ENCODE peak calls at places on chromosomes 13 and 19, in ten cellular contexts. One of them, this sample, is unnamed. For H3K4me1, the result is how much of the 10 kb centered on the place peaks cover.

GRCh38 chr19:56831279-56831678 is 9.2 kb downstream of the PEG3 start:
- DNase-seq in mesendoderm: no peak
- DNase-seq in prostate gland: no peak
- DNase-seq in CD4-positive, CD25-positive, alpha-beta regulatory T cell: no peak
- DNase-seq in tibial artery: no peak
- DNase-seq in CD8-positive, alpha-beta memory T cell: no peak
- DNase-seq in aorta: no peak
- DNase-seq in osteoblast: no peak
- DNase-seq in DND-41: no peak
- DNase-seq in CD8-positive, alpha-beta T cell: no peak
- DNase-seq in this sample: no peak

GRCh38 chr13:59865398-59865797 is 298.3 kb downstream of the DIAPH3 start:
- DNase-seq in mesendoderm: no peak
- DNase-seq in prostate gland: no peak
- DNase-seq in CD4-positive, CD25-positive, alpha-beta regulatory T cell: no peak
- DNase-seq in tibial artery: no peak
- DNase-seq in CD8-positive, alpha-beta memory T cell: no peak
- DNase-seq in aorta: no peak
- DNase-seq in osteoblast: no peak
- DNase-seq in DND-41: no peak
- DNase-seq in CD8-positive, alpha-beta T cell: no peak
- DNase-seq in this sample: peak

GRCh38 chr19:30407310-30407709 is 35.1 kb downstream of the ZNF536 start:
- DNase-seq in mesendoderm: no peak
- DNase-seq in prostate gland: no peak
- DNase-seq in CD4-positive, CD25-positive, alpha-beta regulatory T cell: no peak
- DNase-seq in tibial artery: no peak
- DNase-seq in CD8-positive, alpha-beta memory T cell: no peak
- DNase-seq in aorta: no peak
- DNase-seq in osteoblast: no peak
- DNase-seq in DND-41: no peak
- DNase-seq in CD8-positive, alpha-beta T cell: no peak
- DNase-seq in this sample: no peak

GRCh38 chr13:67971291-67971690 is 741.2 kb upstream of the PCDH9 start:
- DNase-seq in mesendoderm: no peak
- DNase-seq in prostate gland: no peak
- DNase-seq in CD4-positive, CD25-positive, alpha-beta regulatory T cell: no peak
- DNase-seq in tibial artery: no peak
- DNase-seq in CD8-positive, alpha-beta memory T cell: no peak
- DNase-seq in aorta: no peak
- DNase-seq in osteoblast: no peak
- DNase-seq in DND-41: no peak
- DNase-seq in CD8-positive, alpha-beta T cell: no peak
- DNase-seq in this sample: no peak

GRCh38 chr19:16199275-16199932 is 1.7 kb downstream of the AP1M1 start:
- DNase-seq in mesendoderm: no peak
- DNase-seq in prostate gland: no peak
- DNase-seq in CD4-positive, CD25-positive, alpha-beta regulatory T cell: no peak
- DNase-seq in tibial artery: no peak
- DNase-seq in CD8-positive, alpha-beta memory T cell: no peak
- DNase-seq in aorta: no peak
- DNase-seq in osteoblast: peak
- DNase-seq in DND-41: no peak
- DNase-seq in CD8-positive, alpha-beta T cell: no peak
- DNase-seq in this sample: no peak

GRCh38 chr19:7762719-7763293 is at the start of gene CLEC4M:
- DNase-seq in mesendoderm: no peak
- DNase-seq in prostate gland: no peak
- DNase-seq in CD4-positive, CD25-positive, alpha-beta regulatory T cell: no peak
- DNase-seq in tibial artery: no peak
- DNase-seq in CD8-positive, alpha-beta memory T cell: no peak
- DNase-seq in aorta: no peak
- DNase-seq in osteoblast: no peak
- DNase-seq in DND-41: no peak
- DNase-seq in CD8-positive, alpha-beta T cell: no peak
- DNase-seq in this sample: no peak

GRCh38 chr13:36259361-36260137 is 38.1 kb downstream of the CCDC169 start:
- DNase-seq in mesendoderm: no peak
- DNase-seq in prostate gland: no peak
- DNase-seq in CD4-positive, CD25-positive, alpha-beta regulatory T cell: no peak
- DNase-seq in tibial artery: no peak
- DNase-seq in CD8-positive, alpha-beta memory T cell: no peak
- DNase-seq in aorta: no peak
- DNase-seq in osteoblast: no peak
- DNase-seq in DND-41: no peak
- DNase-seq in CD8-positive, alpha-beta T cell: no peak
- DNase-seq in this sample: peak

GRCh38 chr19:19662866-19663291 is 597 bp downstream of the ATP13A1 start:
- DNase-seq in mesendoderm: peak
- DNase-seq in prostate gland: no peak
- DNase-seq in CD4-positive, CD25-positive, alpha-beta regulatory T cell: no peak
- DNase-seq in tibial artery: no peak
- DNase-seq in CD8-positive, alpha-beta memory T cell: no peak
- DNase-seq in aorta: no peak
- DNase-seq in osteoblast: peak
- DNase-seq in DND-41: no peak
- DNase-seq in CD8-positive, alpha-beta T cell: no peak
- DNase-seq in this sample: no peak

GRCh38 chr13:20567881-20568528 is 1.0 kb downstream of the IFT88 start:
- DNase-seq in mesendoderm: no peak
- DNase-seq in prostate gland: no peak
- DNase-seq in CD4-positive, CD25-positive, alpha-beta regulatory T cell: no peak
- DNase-seq in tibial artery: no peak
- DNase-seq in CD8-positive, alpha-beta memory T cell: no peak
- DNase-seq in aorta: no peak
- DNase-seq in osteoblast: no peak
- DNase-seq in DND-41: no peak
- DNase-seq in CD8-positive, alpha-beta T cell: no peak
- DNase-seq in this sample: no peak

GRCh38 chr13:48727252-48728011 is 73.7 kb downstream of the CYSLTR2 start:
- DNase-seq in mesendoderm: no peak
- DNase-seq in prostate gland: no peak
- DNase-seq in CD4-positive, CD25-positive, alpha-beta regulatory T cell: no peak
- DNase-seq in tibial artery: no peak
- DNase-seq in CD8-positive, alpha-beta memory T cell: no peak
- DNase-seq in aorta: no peak
- DNase-seq in osteoblast: no peak
- DNase-seq in DND-41: no peak
- DNase-seq in CD8-positive, alpha-beta T cell: no peak
- DNase-seq in this sample: peak

GRCh38 chr19:14848822-14849221 is at the start of gene OR7A10:
- DNase-seq in mesendoderm: no peak
- DNase-seq in prostate gland: no peak
- DNase-seq in CD4-positive, CD25-positive, alpha-beta regulatory T cell: no peak
- DNase-seq in tibial artery: no peak
- DNase-seq in CD8-positive, alpha-beta memory T cell: no peak
- DNase-seq in aorta: no peak
- DNase-seq in osteoblast: no peak
- DNase-seq in DND-41: no peak
- DNase-seq in CD8-positive, alpha-beta T cell: no peak
- DNase-seq in this sample: no peak

GRCh38 chr19:1992759-1993260 is 22.7 kb downstream of the BTBD2 start:
- DNase-seq in mesendoderm: peak
- DNase-seq in prostate gland: no peak
- DNase-seq in CD4-positive, CD25-positive, alpha-beta regulatory T cell: no peak
- DNase-seq in tibial artery: no peak
- DNase-seq in CD8-positive, alpha-beta memory T cell: no peak
- DNase-seq in aorta: no peak
- DNase-seq in osteoblast: no peak
- DNase-seq in DND-41: peak
- DNase-seq in CD8-positive, alpha-beta T cell: no peak
- DNase-seq in this sample: no peak

GRCh38 chr19:2461751-2462634 is 5.2 kb upstream of the LMNB2 start:
- DNase-seq in mesendoderm: peak
- DNase-seq in prostate gland: no peak
- DNase-seq in CD4-positive, CD25-positive, alpha-beta regulatory T cell: peak
- DNase-seq in tibial artery: peak
- DNase-seq in CD8-positive, alpha-beta memory T cell: peak
- DNase-seq in aorta: peak
- DNase-seq in osteoblast: peak
- DNase-seq in DND-41: no peak
- DNase-seq in CD8-positive, alpha-beta T cell: peak
- DNase-seq in this sample: peak

GRCh38 chr19:44757057-44757734 is 8.7 kb downstream of the BCL3 start:
- DNase-seq in mesendoderm: no peak
- DNase-seq in prostate gland: no peak
- DNase-seq in CD4-positive, CD25-positive, alpha-beta regulatory T cell: no peak
- DNase-seq in tibial artery: peak
- DNase-seq in CD8-positive, alpha-beta memory T cell: no peak
- DNase-seq in aorta: peak
- DNase-seq in osteoblast: peak
- DNase-seq in DND-41: no peak
- DNase-seq in CD8-positive, alpha-beta T cell: no peak
- DNase-seq in this sample: peak

GRCh38 chr13:77918391-77919261 is at the start of gene EDNRB:
- DNase-seq in mesendoderm: peak
- DNase-seq in prostate gland: peak
- DNase-seq in CD4-positive, CD25-positive, alpha-beta regulatory T cell: no peak
- DNase-seq in tibial artery: peak
- DNase-seq in CD8-positive, alpha-beta memory T cell: no peak
- DNase-seq in aorta: peak
- DNase-seq in osteoblast: peak
- DNase-seq in DND-41: no peak
- DNase-seq in CD8-positive, alpha-beta T cell: no peak
- DNase-seq in this sample: peak

DNA sequence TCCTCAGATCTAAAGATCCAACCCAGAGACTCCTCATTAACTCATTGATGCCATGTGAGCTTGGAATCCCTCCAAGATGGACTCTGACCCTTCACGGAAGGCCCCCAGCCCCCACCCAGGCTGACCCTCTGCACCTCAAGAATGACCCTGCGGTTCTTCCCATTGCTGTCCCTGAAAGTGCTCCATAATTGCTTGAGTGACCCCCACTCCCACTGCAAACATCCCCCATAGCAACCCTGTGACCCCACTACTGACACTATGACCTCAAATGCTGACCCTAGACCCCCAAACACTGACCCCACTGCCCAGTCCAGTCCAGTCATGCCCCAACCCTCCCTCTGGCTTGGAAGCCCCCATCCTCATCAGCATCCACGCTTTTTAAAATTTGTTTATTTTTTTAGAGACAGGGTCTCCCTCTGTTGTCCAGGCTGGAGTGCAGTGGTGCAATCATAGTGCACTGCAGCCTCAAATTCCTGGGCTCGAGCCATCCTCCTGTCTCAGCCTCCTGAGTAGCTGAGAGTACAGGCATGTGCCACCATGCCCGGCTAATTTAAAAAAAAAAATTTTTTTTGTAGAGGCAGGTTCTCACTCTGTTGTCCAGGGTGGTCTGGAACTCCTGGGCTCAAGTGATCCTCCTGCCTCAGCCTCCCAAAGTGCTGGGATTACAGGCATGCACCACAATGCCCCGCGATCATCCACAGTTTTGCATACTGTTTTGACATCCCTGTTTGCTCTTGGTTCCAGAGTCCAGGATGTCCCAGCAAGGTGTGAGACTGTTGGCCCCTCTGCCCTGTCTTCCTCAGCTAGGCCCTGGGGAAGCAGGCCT is 855 bp downstream of the LYL1 start:
- DNase-seq in mesendoderm: no peak
- DNase-seq in prostate gland: no peak
- DNase-seq in CD4-positive, CD25-positive, alpha-beta regulatory T cell: no peak
- DNase-seq in tibial artery: no peak
- DNase-seq in CD8-positive, alpha-beta memory T cell: no peak
- DNase-seq in aorta: no peak
- DNase-seq in osteoblast: no peak
- DNase-seq in DND-41: no peak
- DNase-seq in CD8-positive, alpha-beta T cell: no peak
- DNase-seq in this sample: no peak
- H3K4me1 ChIP-seq in mesendoderm: under half
- H3K4me1 ChIP-seq in prostate gland: under half
- H3K4me1 ChIP-seq in CD4-positive, CD25-positive, alpha-beta regulatory T cell: half or more
- H3K4me1 ChIP-seq in tibial artery: under half
- H3K4me1 ChIP-seq in CD8-positive, alpha-beta memory T cell: half or more
- H3K4me1 ChIP-seq in aorta: under half
- H3K4me1 ChIP-seq in osteoblast: under half
- H3K4me1 ChIP-seq in DND-41: under half
- H3K4me1 ChIP-seq in CD8-positive, alpha-beta T cell: half or more
- H3K4me1 ChIP-seq in this sample: under half

DNA sequence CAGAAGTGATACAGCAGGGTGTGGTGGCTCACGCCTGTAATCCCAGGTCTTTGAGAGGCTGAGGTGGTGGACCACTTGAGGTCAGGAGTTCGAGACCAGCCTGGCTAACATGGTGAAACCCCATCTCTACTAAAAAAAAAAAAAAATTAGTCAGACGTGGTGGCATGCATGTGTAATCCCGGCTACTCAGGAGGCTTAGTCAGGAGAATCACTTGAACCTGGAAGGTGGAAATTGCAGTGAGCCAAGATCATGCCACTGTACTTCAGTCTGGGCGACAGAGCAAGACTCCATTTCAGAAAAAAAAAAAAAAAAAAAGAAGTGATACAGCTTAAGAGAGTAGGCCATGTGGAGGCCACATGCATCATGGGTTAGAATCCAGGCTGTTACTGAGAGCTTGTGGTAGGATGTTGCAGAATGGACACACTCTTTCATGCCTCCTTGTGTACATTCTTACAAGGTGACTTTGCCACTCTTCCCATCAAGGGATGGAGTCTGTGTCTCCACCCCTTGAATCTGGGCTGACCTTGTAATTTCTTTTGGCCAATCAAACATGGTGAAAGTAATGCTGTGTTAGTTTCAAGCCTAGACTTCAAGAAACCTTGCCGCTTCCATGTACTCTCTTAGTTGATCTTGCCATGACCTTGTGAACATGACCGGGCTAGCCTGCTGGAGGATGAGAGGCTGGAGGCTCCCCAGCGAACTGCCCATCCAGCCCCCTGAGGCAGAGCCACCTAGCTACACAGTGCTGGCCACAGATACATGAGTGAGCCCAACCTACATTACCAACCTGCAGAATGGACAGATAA is 12.3 kb downstream of the FAM187B start:
- DNase-seq in mesendoderm: no peak
- DNase-seq in prostate gland: no peak
- DNase-seq in CD4-positive, CD25-positive, alpha-beta regulatory T cell: no peak
- DNase-seq in tibial artery: no peak
- DNase-seq in CD8-positive, alpha-beta memory T cell: no peak
- DNase-seq in aorta: no peak
- DNase-seq in osteoblast: peak
- DNase-seq in DND-41: no peak
- DNase-seq in CD8-positive, alpha-beta T cell: no peak
- DNase-seq in this sample: no peak
- H3K4me1 ChIP-seq in mesendoderm: under half
- H3K4me1 ChIP-seq in prostate gland: under half
- H3K4me1 ChIP-seq in CD4-positive, CD25-positive, alpha-beta regulatory T cell: under half
- H3K4me1 ChIP-seq in tibial artery: under half
- H3K4me1 ChIP-seq in CD8-positive, alpha-beta memory T cell: half or more
- H3K4me1 ChIP-seq in aorta: under half
- H3K4me1 ChIP-seq in osteoblast: under half
- H3K4me1 ChIP-seq in DND-41: under half
- H3K4me1 ChIP-seq in CD8-positive, alpha-beta T cell: under half
- H3K4me1 ChIP-seq in this sample: under half

GRCh38 chr13:30422056-30422914 is at the start of gene UBE2L5:
- DNase-seq in mesendoderm: peak
- DNase-seq in prostate gland: peak
- DNase-seq in CD4-positive, CD25-positive, alpha-beta regulatory T cell: peak
- DNase-seq in tibial artery: peak
- DNase-seq in CD8-positive, alpha-beta memory T cell: peak
- DNase-seq in aorta: peak
- DNase-seq in osteoblast: peak
- DNase-seq in DND-41: peak
- DNase-seq in CD8-positive, alpha-beta T cell: peak
- DNase-seq in this sample: peak
- H3K4me1 ChIP-seq in mesendoderm: under half
- H3K4me1 ChIP-seq in prostate gland: under half
- H3K4me1 ChIP-seq in CD4-positive, CD25-positive, alpha-beta regulatory T cell: under half
- H3K4me1 ChIP-seq in tibial artery: under half
- H3K4me1 ChIP-seq in CD8-positive, alpha-beta memory T cell: under half
- H3K4me1 ChIP-seq in aorta: under half
- H3K4me1 ChIP-seq in osteoblast: under half
- H3K4me1 ChIP-seq in DND-41: half or more
- H3K4me1 ChIP-seq in CD8-positive, alpha-beta T cell: under half
- H3K4me1 ChIP-seq in this sample: under half

GRCh38 chr13:46600943-46601311 is 48.0 kb downstream of the LRCH1 start:
- DNase-seq in mesendoderm: no peak
- DNase-seq in prostate gland: no peak
- DNase-seq in CD4-positive, CD25-positive, alpha-beta regulatory T cell: no peak
- DNase-seq in tibial artery: no peak
- DNase-seq in CD8-positive, alpha-beta memory T cell: no peak
- DNase-seq in aorta: no peak
- DNase-seq in osteoblast: peak
- DNase-seq in DND-41: no peak
- DNase-seq in CD8-positive, alpha-beta T cell: no peak
- DNase-seq in this sample: no peak
- H3K4me1 ChIP-seq in mesendoderm: under half
- H3K4me1 ChIP-seq in prostate gland: under half
- H3K4me1 ChIP-seq in CD4-positive, CD25-positive, alpha-beta regulatory T cell: under half
- H3K4me1 ChIP-seq in tibial artery: half or more
- H3K4me1 ChIP-seq in CD8-positive, alpha-beta memory T cell: under half
- H3K4me1 ChIP-seq in aorta: under half
- H3K4me1 ChIP-seq in osteoblast: under half
- H3K4me1 ChIP-seq in DND-41: under half
- H3K4me1 ChIP-seq in CD8-positive, alpha-beta T cell: under half
- H3K4me1 ChIP-seq in this sample: half or more

This sample was measured in A673.